ENCODE peak calls at places on chromosomes 11 and 22, in eight cellular contexts. H is psoas muscle; G is AG04449; V is ELR; P is fibroblast of pulmonary artery; T is hepatic stellate cell; F is effector CD4-positive, alpha-beta T cell; N is RWPE1. K is an unnamed sample.

GRCh38 chr11:34411786-34412185 is 26.9 kb upstream of the CAT start:
- DNase-seq in H (no peak), G (no peak), V (peak), P (no peak), T (no peak), F (no peak), N (no peak), K (no peak)

GRCh38 chr11:5631426-5631825 is 6.6 kb downstream of the TRIM34 start:
- DNase-seq in H (no peak), G (no peak), V (no peak), P (no peak), T (no peak), F (no peak), N (no peak), K (no peak)

GRCh38 chr22:27185903-27186302 is 528.5 kb downstream of the MIAT start:
- DNase-seq in H (no peak), G (no peak), V (no peak), P (no peak), T (no peak), F (no peak), N (no peak), K (no peak)

GRCh38 chr11:126704144-126704543 is 296.4 kb downstream of the KIRREL3 start:
- DNase-seq in H (no peak), G (no peak), V (no peak), P (no peak), T (no peak), F (no peak), N (no peak), K (no peak)

GRCh38 chr11:126686938-126687337 is 313.6 kb downstream of the KIRREL3 start:
- DNase-seq in H (no peak), G (no peak), V (no peak), P (no peak), T (no peak), F (no peak), N (no peak), K (no peak)

GRCh38 chr11:116144387-116144958 is 628.3 kb downstream of the BUD13 start:
- DNase-seq in H (no peak), G (no peak), V (no peak), P (no peak), T (no peak), F (no peak), N (no peak), K (no peak)

GRCh38 chr11:115456019-115456418 is 48.2 kb downstream of the CADM1 start:
- DNase-seq in H (no peak), G (no peak), V (no peak), P (no peak), T (no peak), F (no peak), N (no peak), K (no peak)

GRCh38 chr11:46386674-46387073 is 4.9 kb downstream of the CHRM4 start:
- DNase-seq in H (no peak), G (no peak), V (peak), P (no peak), T (peak), F (no peak), N (peak), K (no peak)

GRCh38 chr22:37333724-37334460 is 51.6 kb downstream of the CYTH4 start:
- DNase-seq in H (no peak), G (no peak), V (no peak), P (no peak), T (no peak), F (no peak), N (no peak), K (no peak)

GRCh38 chr11:68727783-68728182 is 23.5 kb downstream of the TESMIN start:
- DNase-seq in H (no peak), G (no peak), V (no peak), P (peak), T (no peak), F (no peak), N (no peak), K (no peak)

GRCh38 chr11:95318459-95318858 is 87.5 kb upstream of the SESN3 start:
- DNase-seq in H (no peak), G (no peak), V (no peak), P (no peak), T (no peak), F (no peak), N (no peak), K (no peak)

GRCh38 chr22:41146573-41146972 is 54.2 kb downstream of the EP300 start:
- DNase-seq in H (no peak), G (no peak), V (peak), P (peak), T (no peak), F (no peak), N (no peak), K (no peak)

GRCh38 chr22:35686298-35686697 is 31.4 kb upstream of the APOL5 start:
- DNase-seq in H (no peak), G (no peak), V (no peak), P (no peak), T (no peak), F (no peak), N (no peak), K (no peak)

GRCh38 chr11:62542750-62543567 is 3.6 kb downstream of the AHNAK start:
- DNase-seq in H (peak), G (peak), V (peak), P (peak), T (peak), F (peak), N (peak), K (no peak)

GRCh38 chr11:100808904-100809491 is 121.9 kb downstream of the ARHGAP42 start:
- DNase-seq in H (no peak), G (no peak), V (peak), P (peak), T (peak), F (no peak), N (no peak), K (no peak)

GRCh38 chr11:34148504-34149165 is 43.2 kb downstream of the NAT10 start:
- DNase-seq in H (no peak), G (no peak), V (no peak), P (no peak), T (no peak), F (no peak), N (no peak), K (no peak)

GRCh38 chr11:72038491-72038890 is 39.8 kb downstream of the IL18BP start:
- DNase-seq in H (peak), G (no peak), V (no peak), P (peak), T (peak), F (no peak), N (peak), K (no peak)

GRCh38 chr11:104134760-104135159 is 29.2 kb downstream of the PDGFD start:
- DNase-seq in H (no peak), G (no peak), V (peak), P (peak), T (no peak), F (no peak), N (no peak), K (no peak)

GRCh38 chr11:3712274-3712673 is 41.1 kb upstream of the CHRNA10 start:
- DNase-seq in H (no peak), G (no peak), V (no peak), P (no peak), T (no peak), F (no peak), N (no peak), K (no peak)

GRCh38 chr22:20582171-20582511 is 74.7 kb downstream of the MED15 start:
- DNase-seq in H (no peak), G (no peak), V (no peak), P (no peak), T (no peak), F (no peak), N (no peak), K (no peak)

GRCh38 chr11:11969380-11970215 is 38.8 kb downstream of the DKK3 start:
- DNase-seq in H (peak), G (no peak), V (no peak), P (no peak), T (no peak), F (no peak), N (no peak), K (no peak)

GRCh38 chr11:1673841-1674193 is 23.2 kb upstream of the KRTAP5-6 start:
- DNase-seq in H (no peak), G (no peak), V (no peak), P (no peak), T (no peak), F (no peak), N (no peak), K (no peak)

GRCh38 chr11:45560153-45560934 is 105.1 kb downstream of the CHST1 start:
- DNase-seq in H (peak), G (no peak), V (no peak), P (peak), T (no peak), F (no peak), N (no peak), K (no peak)

GRCh38 chr22:22812031-22812905 is 75.3 kb upstream of the IGLL5 start:
- DNase-seq in H (no peak), G (no peak), V (no peak), P (no peak), T (no peak), F (no peak), N (no peak), K (no peak)

GRCh38 chr11:134289789-134290188 is 13.6 kb downstream of the GLB1L3 start:
- DNase-seq in H (no peak), G (no peak), V (no peak), P (no peak), T (no peak), F (no peak), N (no peak), K (no peak)

GRCh38 chr11:8886332-8886731 is 24.7 kb upstream of the AKIP1 start:
- DNase-seq in H (no peak), G (no peak), V (no peak), P (no peak), T (no peak), F (no peak), N (no peak), K (no peak)

GRCh38 chr22:46425011-46425410 is 89.5 kb downstream of the TRMU start:
- DNase-seq in H (no peak), G (peak), V (peak), P (peak), T (peak), F (no peak), N (no peak), K (no peak)

GRCh38 chr11:47979378-47980092 is 824 bp upstream of the PTPRJ start:
- DNase-seq in H (no peak), G (no peak), V (no peak), P (no peak), T (no peak), F (no peak), N (no peak), K (no peak)

GRCh38 chr22:39493759-39494158 is 8.3 kb upstream of the MIEF1 start:
- DNase-seq in H (no peak), G (peak), V (peak), P (peak), T (peak), F (no peak), N (no peak), K (no peak)

GRCh38 chr11:10657308-10658271 is 36.0 kb downstream of the IRAG1 start:
- DNase-seq in H (no peak), G (no peak), V (peak), P (peak), T (peak), F (no peak), N (peak), K (no peak)

GRCh38 chr22:24178502-24179440 is 2.5 kb upstream of the SUSD2 start:
- DNase-seq in H (no peak), G (no peak), V (peak), P (peak), T (no peak), F (no peak), N (no peak), K (no peak)

GRCh38 chr11:66337103-66337899 is 1.1 kb upstream of the RIN1 start:
- DNase-seq in H (peak), G (no peak), V (peak), P (no peak), T (no peak), F (no peak), N (no peak), K (no peak)

GRCh38 chr11:2458321-2458720 is 13.5 kb downstream of the KCNQ1 start:
- DNase-seq in H (no peak), G (no peak), V (no peak), P (no peak), T (no peak), F (no peak), N (no peak), K (no peak)

GRCh38 chr11:97364047-97364446 is 974.2 kb downstream of the JRKL start:
- DNase-seq in H (no peak), G (no peak), V (peak), P (peak), T (peak), F (no peak), N (no peak), K (no peak)

GRCh38 chr11:61697764-61698163 is 17.6 kb downstream of the DAGLA start:
- DNase-seq in H (no peak), G (no peak), V (no peak), P (no peak), T (no peak), F (no peak), N (no peak), K (no peak)

K was measured in GM12864.